ENCODE peak calls at places on chromosome 18, in seven cellular contexts. One of them, this sample, is unnamed. For H3K4me1, the result is how much of the 10 kb centered on the place peaks cover.

GRCh38 chr18:37230762-37231161 is 334.8 kb downstream of the CELF4 start:
- DNase-seq in testis: no peak
- DNase-seq in lung: no peak
- DNase-seq in neural progenitor cell: no peak
- DNase-seq in CD4-positive, CD25-positive, alpha-beta regulatory T cell: no peak
- DNase-seq in spleen: no peak
- DNase-seq in hepatocyte: no peak
- DNase-seq in this sample: no peak

GRCh38 chr18:62324917-62325805 is at the start of gene TNFRSF11A:
- DNase-seq in testis: peak
- DNase-seq in lung: peak
- DNase-seq in neural progenitor cell: peak
- DNase-seq in CD4-positive, CD25-positive, alpha-beta regulatory T cell: peak
- DNase-seq in spleen: peak
- DNase-seq in hepatocyte: peak
- DNase-seq in this sample: peak

GRCh38 chr18:48616484-48617255 is 77.8 kb downstream of the CTIF start:
- DNase-seq in testis: peak
- DNase-seq in lung: no peak
- DNase-seq in neural progenitor cell: no peak
- DNase-seq in CD4-positive, CD25-positive, alpha-beta regulatory T cell: no peak
- DNase-seq in spleen: no peak
- DNase-seq in hepatocyte: no peak
- DNase-seq in this sample: no peak

GRCh38 chr18:70998490-70998889 is 709.6 kb downstream of the SOCS6 start:
- DNase-seq in testis: no peak
- DNase-seq in lung: no peak
- DNase-seq in neural progenitor cell: peak
- DNase-seq in CD4-positive, CD25-positive, alpha-beta regulatory T cell: no peak
- DNase-seq in spleen: no peak
- DNase-seq in hepatocyte: no peak
- DNase-seq in this sample: no peak

GRCh38 chr18:23143059-23143831 is 8.0 kb downstream of the CABLES1 start:
- DNase-seq in testis: no peak
- DNase-seq in lung: peak
- DNase-seq in neural progenitor cell: no peak
- DNase-seq in CD4-positive, CD25-positive, alpha-beta regulatory T cell: no peak
- DNase-seq in spleen: no peak
- DNase-seq in hepatocyte: peak
- DNase-seq in this sample: no peak

GRCh38 chr18:63603772-63604171 is 16.6 kb downstream of the SERPINB13 start:
- DNase-seq in testis: no peak
- DNase-seq in lung: no peak
- DNase-seq in neural progenitor cell: no peak
- DNase-seq in CD4-positive, CD25-positive, alpha-beta regulatory T cell: no peak
- DNase-seq in spleen: no peak
- DNase-seq in hepatocyte: no peak
- DNase-seq in this sample: no peak

GRCh38 chr18:59233017-59233410 is 13.1 kb downstream of the GRP start:
- DNase-seq in testis: no peak
- DNase-seq in lung: no peak
- DNase-seq in neural progenitor cell: no peak
- DNase-seq in CD4-positive, CD25-positive, alpha-beta regulatory T cell: no peak
- DNase-seq in spleen: no peak
- DNase-seq in hepatocyte: no peak
- DNase-seq in this sample: no peak

GRCh38 chr18:37405229-37405628 is 160.4 kb downstream of the CELF4 start:
- DNase-seq in testis: no peak
- DNase-seq in lung: no peak
- DNase-seq in neural progenitor cell: no peak
- DNase-seq in CD4-positive, CD25-positive, alpha-beta regulatory T cell: no peak
- DNase-seq in spleen: no peak
- DNase-seq in hepatocyte: no peak
- DNase-seq in this sample: no peak

GRCh38 chr18:48358868-48359267 is 50.3 kb downstream of the ZBTB7C start:
- DNase-seq in testis: no peak
- DNase-seq in lung: no peak
- DNase-seq in neural progenitor cell: no peak
- DNase-seq in CD4-positive, CD25-positive, alpha-beta regulatory T cell: no peak
- DNase-seq in spleen: no peak
- DNase-seq in hepatocyte: no peak
- DNase-seq in this sample: no peak

GRCh38 chr18:23658296-23658695 is 4.4 kb downstream of the ANKRD29 start:
- DNase-seq in testis: no peak
- DNase-seq in lung: no peak
- DNase-seq in neural progenitor cell: no peak
- DNase-seq in CD4-positive, CD25-positive, alpha-beta regulatory T cell: no peak
- DNase-seq in spleen: no peak
- DNase-seq in hepatocyte: no peak
- DNase-seq in this sample: no peak

GRCh38 chr18:58453913-58454317 is 175.0 kb downstream of the ALPK2 start:
- DNase-seq in testis: no peak
- DNase-seq in lung: no peak
- DNase-seq in neural progenitor cell: no peak
- DNase-seq in CD4-positive, CD25-positive, alpha-beta regulatory T cell: no peak
- DNase-seq in spleen: no peak
- DNase-seq in hepatocyte: no peak
- DNase-seq in this sample: no peak

GRCh38 chr18:6764382-6764781 is 34.9 kb downstream of the ARHGAP28 start:
- DNase-seq in testis: no peak
- DNase-seq in lung: no peak
- DNase-seq in neural progenitor cell: no peak
- DNase-seq in CD4-positive, CD25-positive, alpha-beta regulatory T cell: no peak
- DNase-seq in spleen: no peak
- DNase-seq in hepatocyte: no peak
- DNase-seq in this sample: no peak

GRCh38 chr18:61735564-61736102 is 157.2 kb downstream of the RNF152 start:
- DNase-seq in testis: no peak
- DNase-seq in lung: no peak
- DNase-seq in neural progenitor cell: peak
- DNase-seq in CD4-positive, CD25-positive, alpha-beta regulatory T cell: no peak
- DNase-seq in spleen: no peak
- DNase-seq in hepatocyte: peak
- DNase-seq in this sample: no peak

GRCh38 chr18:392926-393325 is 107.6 kb downstream of the COLEC12 start:
- DNase-seq in testis: peak
- DNase-seq in lung: no peak
- DNase-seq in neural progenitor cell: no peak
- DNase-seq in CD4-positive, CD25-positive, alpha-beta regulatory T cell: no peak
- DNase-seq in spleen: no peak
- DNase-seq in hepatocyte: no peak
- DNase-seq in this sample: no peak

GRCh38 chr18:22046473-22046872 is 122.9 kb upstream of the GATA6 start:
- DNase-seq in testis: no peak
- DNase-seq in lung: no peak
- DNase-seq in neural progenitor cell: no peak
- DNase-seq in CD4-positive, CD25-positive, alpha-beta regulatory T cell: no peak
- DNase-seq in spleen: no peak
- DNase-seq in hepatocyte: no peak
- DNase-seq in this sample: no peak

GRCh38 chr18:28735731-28736130 is 558.8 kb upstream of the CDH2 start:
- DNase-seq in testis: no peak
- DNase-seq in lung: no peak
- DNase-seq in neural progenitor cell: no peak
- DNase-seq in CD4-positive, CD25-positive, alpha-beta regulatory T cell: no peak
- DNase-seq in spleen: no peak
- DNase-seq in hepatocyte: no peak
- DNase-seq in this sample: no peak

GRCh38 chr18:39761273-39761672 is 2193.8 kb upstream of the PIK3C3 start:
- DNase-seq in testis: no peak
- DNase-seq in lung: no peak
- DNase-seq in neural progenitor cell: no peak
- DNase-seq in CD4-positive, CD25-positive, alpha-beta regulatory T cell: no peak
- DNase-seq in spleen: no peak
- DNase-seq in hepatocyte: no peak
- DNase-seq in this sample: no peak

GRCh38 chr18:62999392-62999791 is 284.1 kb downstream of the PHLPP1 start:
- DNase-seq in testis: peak
- DNase-seq in lung: no peak
- DNase-seq in neural progenitor cell: no peak
- DNase-seq in CD4-positive, CD25-positive, alpha-beta regulatory T cell: no peak
- DNase-seq in spleen: peak
- DNase-seq in hepatocyte: no peak
- DNase-seq in this sample: no peak

GRCh38 chr18:36934884-36935283 is 106.0 kb downstream of the KIAA1328 start:
- DNase-seq in testis: no peak
- DNase-seq in lung: no peak
- DNase-seq in neural progenitor cell: no peak
- DNase-seq in CD4-positive, CD25-positive, alpha-beta regulatory T cell: no peak
- DNase-seq in spleen: no peak
- DNase-seq in hepatocyte: no peak
- DNase-seq in this sample: no peak

GRCh38 chr18:26943906-26944305 is 78.4 kb upstream of the AQP4 start:
- DNase-seq in testis: no peak
- DNase-seq in lung: no peak
- DNase-seq in neural progenitor cell: no peak
- DNase-seq in CD4-positive, CD25-positive, alpha-beta regulatory T cell: no peak
- DNase-seq in spleen: no peak
- DNase-seq in hepatocyte: no peak
- DNase-seq in this sample: no peak

GRCh38 chr18:59878644-59879043 is 21.2 kb upstream of the PMAIP1 start:
- DNase-seq in testis: no peak
- DNase-seq in lung: no peak
- DNase-seq in neural progenitor cell: no peak
- DNase-seq in CD4-positive, CD25-positive, alpha-beta regulatory T cell: no peak
- DNase-seq in spleen: no peak
- DNase-seq in hepatocyte: no peak
- DNase-seq in this sample: no peak

DNA sequence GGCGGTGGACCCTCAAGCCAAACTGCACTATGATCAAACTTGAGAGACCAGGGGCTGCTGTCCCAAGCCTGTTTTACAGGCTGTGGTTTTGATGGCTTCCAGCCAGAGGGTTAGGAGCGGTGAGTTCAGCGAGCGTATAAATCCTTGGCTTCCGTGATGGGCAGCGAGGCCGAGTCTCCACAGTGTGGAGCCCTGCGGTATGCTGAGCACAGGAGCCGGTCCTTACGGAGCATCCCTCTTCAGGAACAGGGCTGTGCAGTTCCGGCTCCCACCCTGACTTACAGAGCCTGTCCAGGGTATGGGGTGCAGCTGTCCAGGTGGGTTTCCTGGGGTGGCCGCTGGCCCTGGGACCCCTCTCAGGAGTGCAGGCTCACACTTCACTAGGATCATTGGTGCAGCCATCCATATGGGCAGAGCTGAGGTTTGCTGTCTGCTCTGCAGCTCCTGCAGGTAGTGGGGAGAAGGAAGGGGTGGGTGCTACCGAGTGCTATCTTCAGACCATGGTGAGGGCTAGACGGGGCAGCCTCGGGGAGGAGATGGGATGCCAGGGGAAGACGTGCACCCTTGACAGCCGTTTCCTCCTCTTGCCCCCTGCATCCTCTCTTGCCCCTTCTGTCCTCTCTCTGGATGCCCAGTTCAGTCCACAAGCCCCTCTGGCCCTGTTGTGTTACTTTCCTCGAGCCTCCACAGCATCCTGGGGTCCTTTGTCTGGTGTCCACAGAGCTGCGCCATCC is 104.3 kb downstream of the FAM210A start:
- DNase-seq in testis: no peak
- DNase-seq in lung: no peak
- DNase-seq in neural progenitor cell: no peak
- DNase-seq in CD4-positive, CD25-positive, alpha-beta regulatory T cell: no peak
- DNase-seq in spleen: peak
- DNase-seq in hepatocyte: no peak
- DNase-seq in this sample: no peak
- H3K27ac ChIP-seq in testis: no peak
- H3K27ac ChIP-seq in lung: no peak
- H3K27ac ChIP-seq in neural progenitor cell: no peak
- H3K27ac ChIP-seq in CD4-positive, CD25-positive, alpha-beta regulatory T cell: no peak
- H3K27ac ChIP-seq in spleen: no peak
- H3K27ac ChIP-seq in hepatocyte: no peak
- H3K27ac ChIP-seq in this sample: no peak

DNA sequence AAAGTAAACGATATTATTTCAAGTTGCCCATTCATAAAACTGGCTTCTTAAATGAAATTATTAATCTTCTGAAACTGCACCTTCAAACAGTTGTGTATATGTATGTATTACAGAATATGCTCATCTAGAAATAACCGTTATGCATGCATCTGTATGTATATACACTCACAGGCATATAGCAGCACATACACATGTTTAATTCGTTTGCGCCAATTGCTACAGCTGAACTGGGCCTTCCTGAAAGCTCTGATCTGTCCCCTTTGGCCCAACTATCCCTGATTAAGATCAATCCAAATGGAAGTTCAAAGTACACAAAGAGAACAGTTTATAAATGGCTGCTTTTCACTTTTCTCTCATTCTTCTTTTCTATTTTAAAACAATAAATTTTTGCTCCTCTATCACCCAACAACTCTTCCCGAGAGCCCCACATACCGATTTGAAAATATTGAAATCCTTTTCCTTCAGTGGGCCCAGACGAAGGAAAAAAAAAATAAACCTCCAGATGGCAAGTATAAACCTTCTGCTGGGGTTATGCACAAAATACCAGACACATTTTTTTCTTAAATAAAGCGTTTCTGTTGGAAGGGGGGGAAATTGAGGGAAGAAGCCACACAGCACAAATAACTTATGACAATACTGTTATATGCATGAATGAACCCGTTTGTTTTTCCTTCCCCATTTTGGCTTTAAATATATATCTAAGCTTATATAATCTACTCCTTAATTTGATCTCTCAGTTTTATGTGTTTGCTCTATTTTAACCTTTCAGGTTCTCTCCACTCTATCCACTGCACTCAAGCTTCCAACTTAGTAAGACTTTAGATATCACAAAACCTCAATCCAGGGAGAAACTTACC is 267.4 kb downstream of the TCF4 start:
- DNase-seq in testis: no peak
- DNase-seq in lung: no peak
- DNase-seq in neural progenitor cell: no peak
- DNase-seq in CD4-positive, CD25-positive, alpha-beta regulatory T cell: no peak
- DNase-seq in spleen: no peak
- DNase-seq in hepatocyte: no peak
- DNase-seq in this sample: no peak
- H3K4me3 ChIP-seq in testis: peak
- H3K4me3 ChIP-seq in lung: no peak
- H3K4me3 ChIP-seq in neural progenitor cell: no peak
- H3K4me3 ChIP-seq in CD4-positive, CD25-positive, alpha-beta regulatory T cell: no peak
- H3K4me3 ChIP-seq in spleen: peak
- H3K4me3 ChIP-seq in hepatocyte: peak
- H3K4me3 ChIP-seq in this sample: no peak

GRCh38 chr18:79508565-79509535 is 113.1 kb downstream of the NFATC1 start:
- DNase-seq in testis: no peak
- DNase-seq in lung: no peak
- DNase-seq in neural progenitor cell: no peak
- DNase-seq in CD4-positive, CD25-positive, alpha-beta regulatory T cell: no peak
- DNase-seq in spleen: peak
- DNase-seq in hepatocyte: no peak
- DNase-seq in this sample: no peak
- H3K4me1 ChIP-seq in testis: under half
- H3K4me1 ChIP-seq in lung: under half
- H3K4me1 ChIP-seq in neural progenitor cell: under half
- H3K4me1 ChIP-seq in CD4-positive, CD25-positive, alpha-beta regulatory T cell: under half
- H3K4me1 ChIP-seq in spleen: under half
- H3K4me1 ChIP-seq in hepatocyte: under half
- H3K4me1 ChIP-seq in this sample: under half

DNA sequence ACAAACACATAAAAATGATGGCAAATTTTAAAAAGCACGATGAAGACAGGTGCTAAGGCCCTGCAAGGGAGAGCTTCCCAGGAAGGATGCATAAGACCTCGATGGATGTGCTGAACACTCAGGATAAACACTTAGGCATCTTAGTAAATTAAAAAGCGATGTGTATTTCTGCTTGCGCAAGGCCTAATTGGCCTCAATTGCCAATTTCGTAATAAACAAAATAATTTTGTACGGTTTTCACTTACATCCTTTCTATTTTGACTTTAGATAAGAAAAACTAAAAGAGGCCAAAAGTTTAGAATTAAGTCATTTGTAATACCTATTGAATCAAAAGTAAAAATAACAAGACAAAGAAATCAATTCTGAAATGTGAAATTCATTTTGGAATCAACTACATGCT is 189.1 kb downstream of the TCF4 start:
- DNase-seq in testis: no peak
- DNase-seq in lung: no peak
- DNase-seq in neural progenitor cell: no peak
- DNase-seq in CD4-positive, CD25-positive, alpha-beta regulatory T cell: no peak
- DNase-seq in spleen: no peak
- DNase-seq in hepatocyte: no peak
- DNase-seq in this sample: no peak
- H3K27ac ChIP-seq in testis: no peak
- H3K27ac ChIP-seq in lung: no peak
- H3K27ac ChIP-seq in neural progenitor cell: no peak
- H3K27ac ChIP-seq in CD4-positive, CD25-positive, alpha-beta regulatory T cell: no peak
- H3K27ac ChIP-seq in spleen: no peak
- H3K27ac ChIP-seq in hepatocyte: peak
- H3K27ac ChIP-seq in this sample: no peak

This sample was measured in CD4-positive, alpha-beta memory T cell.